ENCODE peak calls at places on chromosomes 6 and 20, in seven cellular contexts. B, V, W, G, L, S and U are unnamed samples.

GRCh38 chr6:72787521-72788031 is 165.7 kb downstream of the KCNQ5 start:
- DNase-seq in L (no peak), S (no peak), V (peak; percentile 46), W (no peak), G (no peak), B (no peak), U (no peak)

GRCh38 chr6:88650029-88650619 is 313.3 kb downstream of the RNGTT start:
- DNase-seq in G (no peak), B (no peak), V (no peak), W (no peak), L (no peak), S (no peak), U (no peak)

GRCh38 chr6:109240370-109241084 is 141.7 kb downstream of the CD164 start:
- DNase-seq in W (no peak), G (no peak), S (no peak), L (no peak), B (no peak), V (no peak), U (no peak)

GRCh38 chr20:14687317-14687716 is 349.9 kb upstream of the FLRT3 start:
- DNase-seq in L (no peak), V (no peak), G (no peak), S (no peak), B (no peak), W (no peak), U (no peak)

GRCh38 chr6:134374486-134374885 is 56.6 kb upstream of the SGK1 start:
- DNase-seq in G (no peak), S (no peak), L (no peak), B (no peak), W (no peak), V (no peak), U (no peak)

GRCh38 chr6:42403415-42403814 is 48.3 kb downstream of the TRERF1 start:
- DNase-seq in S (no peak), G (no peak), B (no peak), W (no peak), V (no peak), L (no peak), U (no peak)

GRCh38 chr6:121896363-121896762 is 460.9 kb downstream of the GJA1 start:
- DNase-seq in S (no peak), B (no peak), V (no peak), W (no peak), G (no peak), L (no peak), U (no peak)

GRCh38 chr6:120871416-120872261 is 462.6 kb downstream of the TBC1D32 start:
- DNase-seq in V (peak; percentile 46), L (no peak), G (no peak), S (no peak), W (no peak), B (no peak), U (peak; percentile 74)

GRCh38 chr20:44615169-44615791 is 32.9 kb downstream of the PKIG start:
- DNase-seq in W (no peak), B (no peak), V (no peak), G (no peak), L (no peak), S (no peak), U (peak; percentile 81)

GRCh38 chr6:34484899-34485298 is 19.0 kb downstream of the PACSIN1 start:
- DNase-seq in L (no peak), V (no peak), B (peak; percentile 55), W (no peak), G (peak; percentile 50), S (peak; percentile 66), U (peak; percentile 40)